ENCODE peak calls at places on chromosomes 1 and 21, in ten cellular contexts. N is breast epithelium, S is thoracic aorta, O is Panc1, Z is colonic mucosa, R is cardiac muscle cell, I is prostate gland, W is osteoblast, Y is AG04450, L is IMR-90. F is an unnamed sample. For H3K9me3, the result is how much of the 10 kb centered on the place peaks cover.

GRCh38 chr1:48917901-48918603 is 141.4 kb upstream of the BEND5 start:
- DNase-seq in S (no peak), O (no peak), W (no peak), I (no peak), Z (no peak), Y (no peak), R (no peak), L (no peak), N (no peak), F (no peak)

GRCh38 chr1:109763646-109764415 is at the start of gene EPS8L3:
- DNase-seq in R (no peak), W (peak), Y (no peak), O (no peak), N (no peak), L (no peak), Z (peak), S (no peak), I (no peak), F (peak)

GRCh38 chr21:41361053-41361785 is 608 bp upstream of the MX2 start:
- DNase-seq in Z (no peak), N (peak), L (no peak), R (no peak), O (no peak), I (no peak), Y (no peak), W (no peak), S (no peak), F (peak)

GRCh38 chr1:20486457-20487235 is 636 bp upstream of the CAMK2N1 start:
- DNase-seq in S (no peak), I (peak), Y (no peak), O (no peak), R (peak), L (peak), N (peak), Z (peak), W (peak), F (peak)

GRCh38 chr1:231571904-231572303 is 43.4 kb downstream of the TSNAX start:
- DNase-seq in S (no peak), R (no peak), I (no peak), N (no peak), O (no peak), W (no peak), Y (no peak), L (no peak), Z (no peak), F (no peak)

GRCh38 chr1:98081951-98082350 is 161.1 kb upstream of the DPYD start:
- DNase-seq in Y (no peak), R (no peak), L (no peak), I (no peak), S (no peak), O (no peak), N (no peak), Z (no peak), W (no peak), F (no peak)

GRCh38 chr1:176531896-176532892 is 69.2 kb downstream of the PAPPA2 start:
- DNase-seq in Y (no peak), W (no peak), I (no peak), Z (no peak), L (no peak), R (no peak), N (no peak), O (no peak), S (no peak), F (no peak)

GRCh38 chr21:43733060-43733459 is 14.1 kb downstream of the PDXK start:
- DNase-seq in O (no peak), R (no peak), S (no peak), N (no peak), I (no peak), W (no peak), Z (no peak), L (no peak), Y (no peak), F (no peak)

GRCh38 chr1:150881331-150882070 is 5.1 kb upstream of the ARNT start:
- DNase-seq in W (peak), O (no peak), R (no peak), Y (peak), S (no peak), I (no peak), L (peak), N (no peak), Z (no peak), F (no peak)

GRCh38 chr1:62224182-62224581 is 29.5 kb downstream of the L1TD1 start:
- DNase-seq in W (no peak), Y (no peak), Z (no peak), O (no peak), R (no peak), L (no peak), I (no peak), N (no peak), S (no peak), F (no peak)

GRCh38 chr21:15029077-15029476 is 35.7 kb downstream of the NRIP1 start:
- DNase-seq in W (no peak), L (no peak), N (no peak), Y (no peak), O (no peak), S (no peak), I (no peak), R (no peak), Z (no peak), F (no peak)

GRCh38 chr1:2807678-2808385 is 6.3 kb upstream of the TTC34 start:
- DNase-seq in O (no peak), L (no peak), Y (no peak), Z (no peak), N (no peak), W (no peak), I (no peak), S (no peak), R (no peak), F (no peak)

GRCh38 chr1:220706480-220706879 is 16.3 kb downstream of the C1orf115 start:
- DNase-seq in L (no peak), Y (no peak), W (no peak), S (no peak), I (no peak), R (no peak), O (no peak), Z (no peak), N (no peak), F (no peak)
- H3K9me3 ChIP-seq in L (under half), Y (under half), W (under half), S (under half), I (under half), R (under half), O (under half), Z (under half), N (under half), F (under half)

DNA sequence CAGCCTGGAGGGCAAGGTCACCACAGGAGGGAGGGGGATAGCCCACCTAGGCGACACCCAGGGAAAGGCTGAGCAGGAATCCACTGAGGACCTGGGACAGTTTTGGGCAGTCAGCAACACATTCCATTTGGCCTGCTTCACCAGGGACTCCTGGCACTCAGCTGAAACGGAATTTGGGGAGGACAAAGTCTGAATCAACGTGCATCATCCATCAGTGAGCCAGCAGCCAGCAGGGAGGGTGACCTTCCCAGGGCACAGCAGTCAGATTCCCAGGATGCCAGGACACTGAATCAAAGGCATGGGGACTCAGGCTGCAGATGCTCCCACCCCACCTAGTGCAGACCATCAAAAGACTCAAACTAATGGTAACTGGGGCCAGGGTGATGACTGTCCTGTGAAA is 4.6 kb downstream of the SH3BP5L start:
- DNase-seq in L (peak), S (no peak), Y (no peak), Z (no peak), W (peak), O (no peak), N (no peak), R (no peak), I (no peak), F (no peak)
- H3K4me3 ChIP-seq in L (no peak), S (no peak), Y (peak), Z (no peak), W (peak), O (no peak), N (no peak), R (no peak), I (no peak), F (no peak)

GRCh38 chr1:245195398-245195797 is 40.6 kb downstream of the KIF26B start:
- DNase-seq in O (no peak), S (no peak), N (no peak), Y (no peak), I (no peak), R (no peak), W (no peak), Z (no peak), L (no peak), F (no peak)

GRCh38 chr1:245201201-245201600 is 46.4 kb downstream of the KIF26B start:
- DNase-seq in N (no peak), Z (no peak), W (no peak), O (no peak), L (no peak), Y (no peak), R (no peak), I (no peak), S (no peak), F (no peak)

GRCh38 chr1:245198755-245199516 is 44.2 kb downstream of the KIF26B start:
- DNase-seq in S (no peak), N (no peak), I (no peak), Y (no peak), Z (no peak), O (no peak), L (no peak), W (no peak), R (no peak), F (no peak)

GRCh38 chr1:245197121-245197520 is 42.3 kb downstream of the KIF26B start:
- DNase-seq in Z (no peak), I (no peak), O (no peak), S (no peak), W (no peak), R (no peak), N (no peak), Y (no peak), L (no peak), F (no peak)

GRCh38 chr1:245197911-245198379 is 43.2 kb downstream of the KIF26B start:
- DNase-seq in S (no peak), W (peak), L (peak), N (no peak), Y (peak), I (no peak), R (no peak), O (no peak), Z (no peak), F (no peak)
- H3K9me3 ChIP-seq in S (under half), W (under half), L (under half), N (under half), Y (under half), I (under half), R (under half), O (under half), Z (under half), F (under half)

DNA sequence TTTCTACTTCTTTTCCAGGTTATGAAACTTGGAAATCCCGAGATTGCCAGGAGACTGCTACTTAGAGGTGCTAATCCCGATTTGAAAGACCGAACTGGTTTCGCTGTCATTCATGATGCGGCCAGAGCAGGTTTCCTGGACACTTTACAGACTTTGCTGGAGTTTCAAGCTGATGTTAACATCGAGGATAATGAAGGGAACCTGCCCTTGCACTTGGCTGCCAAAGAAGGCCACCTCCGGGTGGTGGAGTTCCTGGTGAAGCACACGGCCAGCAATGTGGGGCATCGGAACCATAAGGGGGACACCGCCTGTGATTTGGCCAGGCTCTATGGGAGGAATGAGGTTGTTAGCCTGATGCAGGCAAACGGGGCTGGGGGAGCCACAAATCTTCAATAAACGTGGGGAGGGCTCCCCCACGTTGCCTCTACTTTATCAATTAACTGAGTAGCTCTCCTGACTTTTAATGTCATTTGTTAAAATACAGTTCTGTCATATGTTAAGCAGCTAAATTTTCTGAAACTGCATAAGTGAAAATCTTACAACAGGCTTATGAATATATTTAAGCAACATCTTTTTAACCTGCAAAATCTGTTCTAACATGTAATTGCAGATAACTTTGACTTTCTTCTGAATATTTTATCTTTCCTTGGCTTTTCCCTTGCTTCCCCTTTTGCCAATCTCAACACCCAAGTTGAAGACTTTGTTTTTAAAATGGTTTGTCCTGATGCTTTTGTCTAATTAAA is 4.0 kb downstream of the CDKN2C start:
- DNase-seq in I (no peak), Z (no peak), L (no peak), O (no peak), N (no peak), S (no peak), W (no peak), Y (no peak), R (no peak), F (no peak)
- H3K4me3 ChIP-seq in I (no peak), Z (no peak), L (no peak), O (peak), N (peak), S (no peak), W (peak), Y (no peak), R (no peak), F (no peak)

DNA sequence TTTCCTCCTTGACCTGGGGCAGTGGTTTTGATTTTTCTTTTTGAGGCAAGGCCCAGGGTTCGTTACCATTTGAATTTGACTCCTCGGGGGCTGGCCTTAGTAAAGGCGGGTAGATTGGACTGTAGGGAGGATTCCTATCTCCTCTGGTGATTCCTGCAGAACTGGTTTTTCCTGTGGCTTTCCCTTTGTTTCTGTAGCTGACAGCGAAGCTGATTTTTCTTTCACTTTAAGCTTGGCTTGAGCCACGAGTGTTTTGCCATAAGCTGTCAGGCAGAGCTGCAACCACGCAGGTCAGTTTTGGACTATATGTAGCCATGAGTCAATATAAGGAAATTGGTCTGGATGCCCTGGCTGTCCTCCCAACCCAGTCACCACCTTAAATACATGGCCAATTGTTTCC is 28.7 kb upstream of the KCNJ15 start:
- DNase-seq in S (no peak), R (no peak), Z (peak), I (peak), L (no peak), W (no peak), N (no peak), Y (no peak), O (no peak), F (no peak)
- H3K9me3 ChIP-seq in S (half or more), R (under half), Z (under half), I (under half), L (under half), W (under half), N (half or more), Y (under half), O (under half), F (half or more)

GRCh38 chr1:24390924-24391782 is 22.4 kb downstream of the STPG1 start:
- DNase-seq in W (peak), S (peak), Z (peak), L (peak), N (peak), I (peak), R (peak), Y (peak), O (peak), F (peak)

GRCh38 chr1:24392604-24392946 is 21.0 kb downstream of the STPG1 start:
- DNase-seq in O (no peak), N (no peak), L (no peak), Y (no peak), Z (no peak), W (no peak), I (no peak), R (no peak), S (no peak), F (no peak)

GRCh38 chr1:24393892-24394291 is 19.7 kb downstream of the STPG1 start:
- DNase-seq in Y (no peak), L (peak), I (no peak), Z (peak), N (no peak), S (no peak), W (peak), R (no peak), O (no peak), F (no peak)

GRCh38 chr1:24392982-24393645 is 20.5 kb downstream of the STPG1 start:
- DNase-seq in Y (no peak), W (no peak), S (no peak), Z (peak), L (no peak), N (no peak), I (no peak), O (no peak), R (no peak), F (no peak)

DNA sequence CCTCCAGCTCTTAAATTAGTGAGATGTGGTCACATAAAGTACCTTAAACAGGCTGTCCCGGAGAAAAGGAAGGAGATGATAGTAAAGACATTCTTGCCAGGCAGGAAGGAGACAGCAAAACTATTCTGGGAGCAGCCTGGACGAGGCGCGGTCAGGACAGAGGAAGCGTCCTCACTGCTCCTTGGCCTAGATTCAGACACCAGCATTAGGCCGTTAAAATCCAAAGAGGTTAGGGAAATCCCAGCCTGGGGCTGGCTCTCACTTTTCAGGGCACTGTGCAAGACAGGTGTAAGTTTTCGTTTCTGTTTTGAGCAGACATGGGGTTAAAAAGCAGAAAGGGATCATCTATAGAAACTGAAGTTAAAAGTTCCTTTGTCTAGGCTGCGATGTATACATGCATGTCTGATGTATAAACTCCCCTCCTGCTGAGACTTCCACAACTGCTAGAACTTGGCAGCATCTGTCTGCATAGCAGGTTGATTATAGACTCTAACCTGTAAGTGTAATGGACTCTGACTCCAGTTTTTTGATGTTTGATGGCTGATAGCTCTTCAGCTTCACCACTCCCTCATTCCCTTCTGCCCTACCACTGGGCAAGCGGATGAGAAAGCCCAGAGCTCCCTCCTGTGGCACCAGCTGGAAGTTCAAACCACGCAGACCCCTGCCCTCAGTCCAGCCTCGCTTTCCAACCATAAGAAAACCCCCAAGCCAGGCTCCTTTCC is 21.5 kb downstream of the STPG1 start:
- DNase-seq in Z (peak), L (peak), O (no peak), S (no peak), N (peak), Y (no peak), R (peak), I (peak), W (no peak), F (peak)
- H3K4me3 ChIP-seq in Z (no peak), L (no peak), O (no peak), S (peak), N (peak), Y (no peak), R (no peak), I (peak), W (peak), F (no peak)

GRCh38 chr1:238912148-238912547 is 474.2 kb upstream of the CHRM3 start:
- DNase-seq in L (no peak), Y (no peak), W (no peak), O (no peak), I (no peak), Z (no peak), N (no peak), S (no peak), R (no peak), F (no peak)

GRCh38 chr1:238916828-238917227 is 469.5 kb upstream of the CHRM3 start:
- DNase-seq in N (no peak), S (no peak), O (no peak), Z (no peak), R (no peak), Y (no peak), L (no peak), W (no peak), I (no peak), F (no peak)

GRCh38 chr1:238913210-238913609 is 473.2 kb upstream of the CHRM3 start:
- DNase-seq in I (no peak), R (no peak), O (no peak), W (no peak), Y (no peak), L (no peak), Z (no peak), S (no peak), N (no peak), F (no peak)

GRCh38 chr1:238914346-238914745 is 472.0 kb upstream of the CHRM3 start:
- DNase-seq in Z (no peak), O (no peak), W (no peak), L (no peak), I (no peak), R (no peak), N (no peak), Y (no peak), S (no peak), F (no peak)
- H3K9me3 ChIP-seq in Z (under half), O (under half), W (under half), L (under half), I (under half), R (under half), N (under half), Y (under half), S (under half), F (under half)

DNA sequence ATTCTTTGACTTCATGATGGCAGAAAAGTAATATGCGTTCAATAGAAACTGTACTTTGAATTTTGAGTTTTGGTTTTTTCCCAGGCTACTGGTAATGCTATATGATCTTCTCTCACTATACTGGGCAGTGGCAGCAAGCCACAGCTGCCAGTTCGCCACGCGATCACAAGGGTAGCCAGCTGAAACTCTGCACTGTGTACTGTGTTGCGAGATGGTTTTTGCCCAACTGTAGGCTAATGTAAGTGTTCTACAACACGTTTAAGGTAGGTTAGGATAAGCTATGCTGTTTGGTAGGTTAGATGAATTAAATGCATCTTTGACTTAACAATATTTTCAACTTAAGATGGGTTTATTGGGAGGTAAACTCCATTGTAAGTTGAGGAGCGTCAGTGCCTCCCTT is 123.1 kb downstream of the NRDC start:
- DNase-seq in W (no peak), L (no peak), N (no peak), O (no peak), I (no peak), Z (no peak), Y (no peak), R (no peak), S (no peak), F (no peak)
- H3K4me3 ChIP-seq in W (no peak), L (no peak), N (no peak), O (no peak), I (no peak), Z (no peak), Y (no peak), R (no peak), S (no peak), F (no peak)